ENCODE peak calls at places on chromosomes 1 and 21, in four cellular contexts. One of them, this sample, is unnamed.

GRCh38 chr1:194598098-194598497 is 1411.7 kb upstream of the B3GALT2 start:
- DNase-seq in activated T-cell treated with anti-CD3 and anti-CD28 coated beads for 48 hours: no peak
- DNase-seq in EH: no peak
- DNase-seq in tibial nerve: no peak
- DNase-seq in this sample: no peak

GRCh38 chr1:6726253-6726652 is 24.6 kb upstream of the DNAJC11 start:
- DNase-seq in activated T-cell treated with anti-CD3 and anti-CD28 coated beads for 48 hours: no peak
- DNase-seq in tibial nerve: no peak
- DNase-seq in EH: no peak
- DNase-seq in this sample: no peak

GRCh38 chr1:160640359-160641123 is 6.3 kb downstream of the SLAMF1 start:
- DNase-seq in tibial nerve: no peak
- DNase-seq in activated T-cell treated with anti-CD3 and anti-CD28 coated beads for 48 hours: no peak
- DNase-seq in EH: no peak
- DNase-seq in this sample: no peak

GRCh38 chr1:184755226-184756065 is 788 bp upstream of the EDEM3 start:
- DNase-seq in tibial nerve: no peak
- DNase-seq in activated T-cell treated with anti-CD3 and anti-CD28 coated beads for 48 hours: no peak
- DNase-seq in EH: no peak
- DNase-seq in this sample: no peak

GRCh38 chr21:35046880-35047229 is 2.2 kb downstream of the RUNX1 start:
- DNase-seq in activated T-cell treated with anti-CD3 and anti-CD28 coated beads for 48 hours: no peak
- DNase-seq in tibial nerve: no peak
- DNase-seq in EH: peak
- DNase-seq in this sample: no peak

GRCh38 chr21:26842976-26843911 is 2.0 kb downstream of the ADAMTS1 start:
- DNase-seq in activated T-cell treated with anti-CD3 and anti-CD28 coated beads for 48 hours: no peak
- DNase-seq in EH: peak
- DNase-seq in tibial nerve: peak
- DNase-seq in this sample: peak

GRCh38 chr1:58287894-58288623 is 258.5 kb downstream of the OMA1 start:
- DNase-seq in EH: no peak
- DNase-seq in activated T-cell treated with anti-CD3 and anti-CD28 coated beads for 48 hours: no peak
- DNase-seq in tibial nerve: no peak
- DNase-seq in this sample: no peak

GRCh38 chr21:36914244-36915013 is 52.0 kb downstream of the HLCS start:
- DNase-seq in activated T-cell treated with anti-CD3 and anti-CD28 coated beads for 48 hours: no peak
- DNase-seq in EH: no peak
- DNase-seq in tibial nerve: no peak
- DNase-seq in this sample: no peak

GRCh38 chr1:202561726-202562442 is 148.4 kb downstream of the SYT2 start:
- DNase-seq in tibial nerve: no peak
- DNase-seq in activated T-cell treated with anti-CD3 and anti-CD28 coated beads for 48 hours: no peak
- DNase-seq in EH: no peak
- DNase-seq in this sample: no peak

GRCh38 chr1:27403065-27403726 is 10.8 kb downstream of the GPR3 start:
- DNase-seq in EH: peak
- DNase-seq in tibial nerve: peak
- DNase-seq in activated T-cell treated with anti-CD3 and anti-CD28 coated beads for 48 hours: no peak
- DNase-seq in this sample: peak

GRCh38 chr1:3367376-3367775 is 87.1 kb upstream of the ARHGEF16 start:
- DNase-seq in EH: no peak
- DNase-seq in activated T-cell treated with anti-CD3 and anti-CD28 coated beads for 48 hours: no peak
- DNase-seq in tibial nerve: no peak
- DNase-seq in this sample: no peak

GRCh38 chr1:29584816-29585600 is 348.7 kb downstream of the PTPRU start:
- DNase-seq in EH: no peak
- DNase-seq in tibial nerve: no peak
- DNase-seq in activated T-cell treated with anti-CD3 and anti-CD28 coated beads for 48 hours: no peak
- DNase-seq in this sample: no peak

GRCh38 chr21:46189959-46190490 is 5.8 kb upstream of the SPATC1L start:
- DNase-seq in tibial nerve: peak
- DNase-seq in EH: no peak
- DNase-seq in activated T-cell treated with anti-CD3 and anti-CD28 coated beads for 48 hours: no peak
- DNase-seq in this sample: no peak

GRCh38 chr1:77378723-77379533 is 97.1 kb downstream of the AK5 start:
- DNase-seq in EH: no peak
- DNase-seq in tibial nerve: no peak
- DNase-seq in activated T-cell treated with anti-CD3 and anti-CD28 coated beads for 48 hours: no peak
- DNase-seq in this sample: no peak

GRCh38 chr1:221698579-221699349 is 43.1 kb downstream of the DUSP10 start:
- DNase-seq in activated T-cell treated with anti-CD3 and anti-CD28 coated beads for 48 hours: no peak
- DNase-seq in EH: no peak
- DNase-seq in tibial nerve: no peak
- DNase-seq in this sample: no peak

GRCh38 chr1:1122981-1123480 is 7.1 kb upstream of the C1orf159 start:
- DNase-seq in tibial nerve: no peak
- DNase-seq in activated T-cell treated with anti-CD3 and anti-CD28 coated beads for 48 hours: no peak
- DNase-seq in EH: peak
- DNase-seq in this sample: no peak

GRCh38 chr1:239998312-239998649 is 93.4 kb upstream of the FMN2 start:
- DNase-seq in activated T-cell treated with anti-CD3 and anti-CD28 coated beads for 48 hours: no peak
- DNase-seq in tibial nerve: no peak
- DNase-seq in EH: no peak
- DNase-seq in this sample: no peak

GRCh38 chr1:107141491-107142369 is 891 bp downstream of the NTNG1 start:
- DNase-seq in EH: peak
- DNase-seq in tibial nerve: no peak
- DNase-seq in activated T-cell treated with anti-CD3 and anti-CD28 coated beads for 48 hours: no peak
- DNase-seq in this sample: peak

GRCh38 chr21:44611551-44611950 is 328 bp upstream of the KRTAP10-8 start:
- DNase-seq in EH: no peak
- DNase-seq in tibial nerve: no peak
- DNase-seq in activated T-cell treated with anti-CD3 and anti-CD28 coated beads for 48 hours: no peak
- DNase-seq in this sample: no peak

GRCh38 chr1:39866767-39867166 is 16.5 kb downstream of the TRIT1 start:
- DNase-seq in EH: peak
- DNase-seq in activated T-cell treated with anti-CD3 and anti-CD28 coated beads for 48 hours: no peak
- DNase-seq in tibial nerve: no peak
- DNase-seq in this sample: no peak

GRCh38 chr1:231170875-231171274 is 9.0 kb downstream of the TRIM67 start:
- DNase-seq in activated T-cell treated with anti-CD3 and anti-CD28 coated beads for 48 hours: no peak
- DNase-seq in EH: no peak
- DNase-seq in tibial nerve: no peak
- DNase-seq in this sample: no peak

GRCh38 chr1:246364415-246364941 is 142.6 kb downstream of the SMYD3 start:
- DNase-seq in tibial nerve: no peak
- DNase-seq in activated T-cell treated with anti-CD3 and anti-CD28 coated beads for 48 hours: no peak
- DNase-seq in EH: no peak
- DNase-seq in this sample: no peak

GRCh38 chr1:175157200-175157599 is 35.4 kb downstream of the KIAA0040 start:
- DNase-seq in tibial nerve: no peak
- DNase-seq in EH: no peak
- DNase-seq in activated T-cell treated with anti-CD3 and anti-CD28 coated beads for 48 hours: no peak
- DNase-seq in this sample: no peak

GRCh38 chr1:47219001-47219400 is 13.0 kb downstream of the TAL1 start:
- DNase-seq in EH: no peak
- DNase-seq in tibial nerve: no peak
- DNase-seq in activated T-cell treated with anti-CD3 and anti-CD28 coated beads for 48 hours: no peak
- DNase-seq in this sample: no peak

GRCh38 chr1:34610063-34610462 is 144.8 kb upstream of the GJB5 start:
- DNase-seq in activated T-cell treated with anti-CD3 and anti-CD28 coated beads for 48 hours: no peak
- DNase-seq in EH: no peak
- DNase-seq in tibial nerve: no peak
- DNase-seq in this sample: no peak

GRCh38 chr1:226223786-226224244 is 351 bp downstream of the MIXL1 start:
- DNase-seq in EH: peak
- DNase-seq in tibial nerve: no peak
- DNase-seq in activated T-cell treated with anti-CD3 and anti-CD28 coated beads for 48 hours: peak
- DNase-seq in this sample: peak

GRCh38 chr21:44653656-44654575 is 543 bp downstream of the KRTAP12-4 start:
- DNase-seq in EH: no peak
- DNase-seq in activated T-cell treated with anti-CD3 and anti-CD28 coated beads for 48 hours: no peak
- DNase-seq in tibial nerve: no peak
- DNase-seq in this sample: no peak

GRCh38 chr21:45615145-45615711 is 28.3 kb upstream of the PCBP3 start:
- DNase-seq in tibial nerve: no peak
- DNase-seq in activated T-cell treated with anti-CD3 and anti-CD28 coated beads for 48 hours: peak
- DNase-seq in EH: peak
- DNase-seq in this sample: peak

GRCh38 chr1:200751717-200752116 is 13.0 kb downstream of the CAMSAP2 start:
- DNase-seq in tibial nerve: no peak
- DNase-seq in EH: no peak
- DNase-seq in activated T-cell treated with anti-CD3 and anti-CD28 coated beads for 48 hours: peak
- DNase-seq in this sample: no peak

GRCh38 chr21:14070968-14071367 is 139.8 kb downstream of the LIPI start:
- DNase-seq in EH: no peak
- DNase-seq in activated T-cell treated with anti-CD3 and anti-CD28 coated beads for 48 hours: no peak
- DNase-seq in tibial nerve: no peak
- DNase-seq in this sample: no peak

GRCh38 chr1:1665815-1666251 is 7.0 kb upstream of the CDK11B start:
- DNase-seq in tibial nerve: no peak
- DNase-seq in activated T-cell treated with anti-CD3 and anti-CD28 coated beads for 48 hours: peak
- DNase-seq in EH: no peak
- DNase-seq in this sample: peak

GRCh38 chr1:55443175-55443933 is 228.2 kb upstream of the USP24 start:
- DNase-seq in tibial nerve: peak
- DNase-seq in activated T-cell treated with anti-CD3 and anti-CD28 coated beads for 48 hours: no peak
- DNase-seq in EH: peak
- DNase-seq in this sample: no peak

GRCh38 chr1:17059391-17060128 is 5.7 kb upstream of the SDHB start:
- DNase-seq in EH: peak
- DNase-seq in activated T-cell treated with anti-CD3 and anti-CD28 coated beads for 48 hours: peak
- DNase-seq in tibial nerve: no peak
- DNase-seq in this sample: peak

GRCh38 chr1:22870201-22870871 is 102.3 kb downstream of the LACTBL1 start:
- DNase-seq in activated T-cell treated with anti-CD3 and anti-CD28 coated beads for 48 hours: no peak
- DNase-seq in tibial nerve: no peak
- DNase-seq in EH: peak
- DNase-seq in this sample: no peak

GRCh38 chr1:112793631-112794565 is 78.8 kb upstream of the PPM1J start:
- DNase-seq in EH: no peak
- DNase-seq in tibial nerve: no peak
- DNase-seq in activated T-cell treated with anti-CD3 and anti-CD28 coated beads for 48 hours: no peak
- DNase-seq in this sample: no peak

GRCh38 chr1:117020526-117021156 is 19.1 kb downstream of the CD101 start:
- DNase-seq in tibial nerve: no peak
- DNase-seq in activated T-cell treated with anti-CD3 and anti-CD28 coated beads for 48 hours: no peak
- DNase-seq in EH: no peak
- DNase-seq in this sample: no peak

GRCh38 chr1:99292946-99293345 is 28.7 kb downstream of the PLPPR4 start:
- DNase-seq in activated T-cell treated with anti-CD3 and anti-CD28 coated beads for 48 hours: no peak
- DNase-seq in EH: peak
- DNase-seq in tibial nerve: no peak
- DNase-seq in this sample: no peak

GRCh38 chr21:44949161-44950015 is 9.6 kb downstream of the SLX9 start:
- DNase-seq in activated T-cell treated with anti-CD3 and anti-CD28 coated beads for 48 hours: peak
- DNase-seq in tibial nerve: peak
- DNase-seq in EH: peak
- DNase-seq in this sample: peak